ENCODE peak calls at places on chromosomes 12 and 14, in ten cellular contexts. One of them, this sample, is unnamed.

GRCh38 chr14:28952707-28953106 is 186.1 kb downstream of the FOXG1 start:
- DNase-seq in ovary: no peak
- DNase-seq in foreskin fibroblast: no peak
- DNase-seq in SK-N-SH: no peak
- DNase-seq in uterus: no peak
- DNase-seq in bronchial epithelial cell: no peak
- DNase-seq in body of pancreas: no peak
- DNase-seq in hepatocyte: no peak
- DNase-seq in upper lobe of right lung: no peak
- DNase-seq in AG10803: no peak
- DNase-seq in this sample: no peak

GRCh38 chr14:41830679-41831078 is 224.0 kb downstream of the LRFN5 start:
- DNase-seq in bronchial epithelial cell: peak; percentile 81
- DNase-seq in SK-N-SH: no peak
- DNase-seq in AG10803: peak; percentile 1
- DNase-seq in uterus: peak; percentile 13
- DNase-seq in foreskin fibroblast: peak; percentile 4
- DNase-seq in upper lobe of right lung: no peak
- DNase-seq in ovary: no peak
- DNase-seq in hepatocyte: peak; percentile 22
- DNase-seq in body of pancreas: no peak
- DNase-seq in this sample: peak; percentile 5

GRCh38 chr14:95329941-95330340 is 10.2 kb upstream of the CLMN start:
- DNase-seq in upper lobe of right lung: no peak
- DNase-seq in hepatocyte: no peak
- DNase-seq in bronchial epithelial cell: no peak
- DNase-seq in AG10803: no peak
- DNase-seq in SK-N-SH: no peak
- DNase-seq in body of pancreas: no peak
- DNase-seq in ovary: no peak
- DNase-seq in foreskin fibroblast: no peak
- DNase-seq in uterus: no peak
- DNase-seq in this sample: no peak

GRCh38 chr12:104686196-104686595 is 229.4 kb downstream of the CHST11 start:
- DNase-seq in upper lobe of right lung: no peak
- DNase-seq in ovary: no peak
- DNase-seq in hepatocyte: no peak
- DNase-seq in uterus: no peak
- DNase-seq in foreskin fibroblast: no peak
- DNase-seq in bronchial epithelial cell: peak; percentile 47
- DNase-seq in AG10803: no peak
- DNase-seq in SK-N-SH: no peak
- DNase-seq in body of pancreas: no peak
- DNase-seq in this sample: no peak

GRCh38 chr12:121753844-121754264 is 39.6 kb downstream of the RHOF start:
- DNase-seq in uterus: no peak
- DNase-seq in ovary: no peak
- DNase-seq in hepatocyte: no peak
- DNase-seq in AG10803: no peak
- DNase-seq in upper lobe of right lung: peak; percentile 83
- DNase-seq in foreskin fibroblast: no peak
- DNase-seq in body of pancreas: peak; percentile 72
- DNase-seq in bronchial epithelial cell: no peak
- DNase-seq in SK-N-SH: no peak
- DNase-seq in this sample: no peak

GRCh38 chr14:91352101-91352500 is 65.5 kb downstream of the CCDC88C start:
- DNase-seq in AG10803: peak; percentile 12
- DNase-seq in ovary: no peak
- DNase-seq in foreskin fibroblast: no peak
- DNase-seq in bronchial epithelial cell: no peak
- DNase-seq in uterus: peak; percentile 62
- DNase-seq in hepatocyte: no peak
- DNase-seq in upper lobe of right lung: peak; percentile 74
- DNase-seq in SK-N-SH: no peak
- DNase-seq in body of pancreas: no peak
- DNase-seq in this sample: no peak

GRCh38 chr12:98332626-98333025 is 182.8 kb upstream of the TMPO start:
- DNase-seq in foreskin fibroblast: no peak
- DNase-seq in hepatocyte: no peak
- DNase-seq in upper lobe of right lung: no peak
- DNase-seq in bronchial epithelial cell: no peak
- DNase-seq in ovary: no peak
- DNase-seq in AG10803: no peak
- DNase-seq in body of pancreas: no peak
- DNase-seq in uterus: no peak
- DNase-seq in SK-N-SH: no peak
- DNase-seq in this sample: no peak

GRCh38 chr12:129190827-129191226 is 337.5 kb downstream of the GLT1D1 start:
- DNase-seq in bronchial epithelial cell: no peak
- DNase-seq in body of pancreas: no peak
- DNase-seq in AG10803: no peak
- DNase-seq in upper lobe of right lung: no peak
- DNase-seq in foreskin fibroblast: no peak
- DNase-seq in ovary: no peak
- DNase-seq in uterus: no peak
- DNase-seq in hepatocyte: no peak
- DNase-seq in SK-N-SH: no peak
- DNase-seq in this sample: no peak

GRCh38 chr12:82687020-82687951 is 580 bp downstream of the TMTC2 start:
- DNase-seq in upper lobe of right lung: peak; percentile 78
- DNase-seq in SK-N-SH: no peak
- DNase-seq in hepatocyte: peak; percentile 67
- DNase-seq in body of pancreas: peak; percentile 74
- DNase-seq in ovary: peak; percentile 27
- DNase-seq in AG10803: peak; percentile 9
- DNase-seq in foreskin fibroblast: peak; percentile 8
- DNase-seq in uterus: peak; percentile 23
- DNase-seq in bronchial epithelial cell: peak; percentile 60
- DNase-seq in this sample: peak; percentile 86
- H3K4me3 ChIP-seq in upper lobe of right lung: peak overlapping the region; percentile 88
- H3K4me3 ChIP-seq in SK-N-SH: peak overlapping the region; percentile 96
- H3K4me3 ChIP-seq in hepatocyte: peak overlapping the region; percentile 79
- H3K4me3 ChIP-seq in body of pancreas: peak overlapping the region; percentile 64
- H3K4me3 ChIP-seq in ovary: peak overlapping the region; percentile 96
- H3K4me3 ChIP-seq in AG10803: peak overlapping the region; percentile 97
- H3K4me3 ChIP-seq in foreskin fibroblast: peak overlapping the region; percentile 81
- H3K4me3 ChIP-seq in uterus: peak overlapping the region; percentile 90
- H3K4me3 ChIP-seq in bronchial epithelial cell: peak overlapping the region; percentile 73
- H3K4me3 ChIP-seq in this sample: peak overlapping the region; percentile 86

GRCh38 chr14:105021656-105022275 is 883 bp upstream of the CDCA4 start:
- DNase-seq in AG10803: peak; percentile 30
- DNase-seq in ovary: peak; percentile 56
- DNase-seq in body of pancreas: peak; percentile 36
- DNase-seq in uterus: peak; percentile 54
- DNase-seq in SK-N-SH: peak; percentile 62
- DNase-seq in upper lobe of right lung: peak; percentile 75
- DNase-seq in hepatocyte: peak; percentile 73
- DNase-seq in bronchial epithelial cell: no peak
- DNase-seq in foreskin fibroblast: no peak
- DNase-seq in this sample: peak; percentile 79
- TF ChIP-seq CTCF in AG10803: no peak
- TF ChIP-seq CTCF in ovary: no peak
- TF ChIP-seq CTCF in body of pancreas: no peak
- TF ChIP-seq CTCF in uterus: no peak
- TF ChIP-seq CTCF in SK-N-SH: peak; percentile 21
- TF ChIP-seq CTCF in upper lobe of right lung: no peak
- TF ChIP-seq CTCF in hepatocyte: peak; percentile 35
- TF ChIP-seq CTCF in bronchial epithelial cell: peak; percentile 18
- TF ChIP-seq CTCF in foreskin fibroblast: no peak
- TF ChIP-seq CTCF in this sample: no peak

GRCh38 chr14:51094282-51094821 is 553 bp downstream of the TRIM9 start:
- DNase-seq in uterus: no peak
- DNase-seq in AG10803: no peak
- DNase-seq in upper lobe of right lung: peak; percentile 62
- DNase-seq in hepatocyte: peak; percentile 11
- DNase-seq in body of pancreas: peak; percentile 13
- DNase-seq in ovary: peak; percentile 24
- DNase-seq in SK-N-SH: peak; percentile 53
- DNase-seq in bronchial epithelial cell: no peak
- DNase-seq in foreskin fibroblast: no peak
- DNase-seq in this sample: peak; percentile 9

GRCh38 chr14:51094901-51095853 is at the start of gene TRIM9:
- DNase-seq in hepatocyte: peak; percentile 97
- DNase-seq in ovary: peak; percentile 96
- DNase-seq in uterus: peak; percentile 96
- DNase-seq in body of pancreas: peak; percentile 95
- DNase-seq in bronchial epithelial cell: peak; percentile 93
- DNase-seq in SK-N-SH: peak; percentile 100
- DNase-seq in foreskin fibroblast: peak; percentile 90
- DNase-seq in AG10803: peak; percentile 81
- DNase-seq in upper lobe of right lung: peak; percentile 95
- DNase-seq in this sample: peak; percentile 95

GRCh38 chr14:51092965-51093364 is 1.9 kb downstream of the TRIM9 start:
- DNase-seq in AG10803: no peak
- DNase-seq in uterus: no peak
- DNase-seq in foreskin fibroblast: no peak
- DNase-seq in ovary: no peak
- DNase-seq in bronchial epithelial cell: no peak
- DNase-seq in hepatocyte: no peak
- DNase-seq in upper lobe of right lung: no peak
- DNase-seq in body of pancreas: no peak
- DNase-seq in SK-N-SH: no peak
- DNase-seq in this sample: no peak

GRCh38 chr14:51095854-51096823 is 1.2 kb upstream of the TRIM9 start:
- DNase-seq in SK-N-SH: peak; percentile 31
- DNase-seq in ovary: peak; percentile 23
- DNase-seq in hepatocyte: peak; percentile 40
- DNase-seq in uterus: peak; percentile 61
- DNase-seq in bronchial epithelial cell: peak; percentile 67
- DNase-seq in AG10803: peak; percentile 28
- DNase-seq in upper lobe of right lung: no peak
- DNase-seq in foreskin fibroblast: peak; percentile 50
- DNase-seq in body of pancreas: peak; percentile 13
- DNase-seq in this sample: peak; percentile 22

GRCh38 chr14:51093371-51094281 is 1.3 kb downstream of the TRIM9 start:
- DNase-seq in SK-N-SH: peak; percentile 80
- DNase-seq in AG10803: no peak
- DNase-seq in upper lobe of right lung: no peak
- DNase-seq in bronchial epithelial cell: no peak
- DNase-seq in ovary: peak; percentile 20
- DNase-seq in hepatocyte: peak; percentile 32
- DNase-seq in body of pancreas: peak; percentile 38
- DNase-seq in foreskin fibroblast: no peak
- DNase-seq in uterus: peak; percentile 44
- DNase-seq in this sample: peak; percentile 70
- H3K4me3 ChIP-seq in SK-N-SH: peak overlapping the region; percentile 60
- H3K4me3 ChIP-seq in AG10803: no peak overlapping the region
- H3K4me3 ChIP-seq in upper lobe of right lung: peak overlapping the region; percentile 71
- H3K4me3 ChIP-seq in bronchial epithelial cell: peak overlapping the region; percentile 67
- H3K4me3 ChIP-seq in ovary: peak overlapping the region; percentile 71
- H3K4me3 ChIP-seq in hepatocyte: peak overlapping the region; percentile 10
- H3K4me3 ChIP-seq in body of pancreas: no peak overlapping the region
- H3K4me3 ChIP-seq in foreskin fibroblast: no peak overlapping the region
- H3K4me3 ChIP-seq in uterus: peak overlapping the region; percentile 73
- H3K4me3 ChIP-seq in this sample: no peak overlapping the region

GRCh38 chr12:56189918-56190694 is 823 bp upstream of the SMARCC2 start:
- DNase-seq in SK-N-SH: peak; percentile 77
- DNase-seq in hepatocyte: peak; percentile 92
- DNase-seq in ovary: peak; percentile 87
- DNase-seq in bronchial epithelial cell: peak; percentile 75
- DNase-seq in uterus: peak; percentile 92
- DNase-seq in body of pancreas: peak; percentile 88
- DNase-seq in AG10803: peak; percentile 75
- DNase-seq in foreskin fibroblast: peak; percentile 74
- DNase-seq in upper lobe of right lung: peak; percentile 92
- DNase-seq in this sample: peak; percentile 93
- TF ChIP-seq CTCF in SK-N-SH: no peak
- TF ChIP-seq CTCF in hepatocyte: no peak
- TF ChIP-seq CTCF in ovary: no peak
- TF ChIP-seq CTCF in bronchial epithelial cell: no peak
- TF ChIP-seq CTCF in uterus: no peak
- TF ChIP-seq CTCF in body of pancreas: no peak
- TF ChIP-seq CTCF in AG10803: no peak
- TF ChIP-seq CTCF in foreskin fibroblast: no peak
- TF ChIP-seq CTCF in upper lobe of right lung: no peak
- TF ChIP-seq CTCF in this sample: no peak

GRCh38 chr14:23544511-23545447 is 6.8 kb downstream of the ZFHX2 start:
- DNase-seq in hepatocyte: no peak
- DNase-seq in ovary: no peak
- DNase-seq in body of pancreas: no peak
- DNase-seq in upper lobe of right lung: no peak
- DNase-seq in foreskin fibroblast: no peak
- DNase-seq in uterus: no peak
- DNase-seq in AG10803: no peak
- DNase-seq in bronchial epithelial cell: no peak
- DNase-seq in SK-N-SH: no peak
- DNase-seq in this sample: peak; percentile 65
- H3K4me3 ChIP-seq in hepatocyte: no peak overlapping the region
- H3K4me3 ChIP-seq in ovary: no peak overlapping the region
- H3K4me3 ChIP-seq in body of pancreas: no peak overlapping the region
- H3K4me3 ChIP-seq in upper lobe of right lung: no peak overlapping the region
- H3K4me3 ChIP-seq in foreskin fibroblast: no peak overlapping the region
- H3K4me3 ChIP-seq in uterus: no peak overlapping the region
- H3K4me3 ChIP-seq in AG10803: no peak overlapping the region
- H3K4me3 ChIP-seq in bronchial epithelial cell: no peak overlapping the region
- H3K4me3 ChIP-seq in SK-N-SH: no peak overlapping the region
- H3K4me3 ChIP-seq in this sample: no peak overlapping the region

DNA sequence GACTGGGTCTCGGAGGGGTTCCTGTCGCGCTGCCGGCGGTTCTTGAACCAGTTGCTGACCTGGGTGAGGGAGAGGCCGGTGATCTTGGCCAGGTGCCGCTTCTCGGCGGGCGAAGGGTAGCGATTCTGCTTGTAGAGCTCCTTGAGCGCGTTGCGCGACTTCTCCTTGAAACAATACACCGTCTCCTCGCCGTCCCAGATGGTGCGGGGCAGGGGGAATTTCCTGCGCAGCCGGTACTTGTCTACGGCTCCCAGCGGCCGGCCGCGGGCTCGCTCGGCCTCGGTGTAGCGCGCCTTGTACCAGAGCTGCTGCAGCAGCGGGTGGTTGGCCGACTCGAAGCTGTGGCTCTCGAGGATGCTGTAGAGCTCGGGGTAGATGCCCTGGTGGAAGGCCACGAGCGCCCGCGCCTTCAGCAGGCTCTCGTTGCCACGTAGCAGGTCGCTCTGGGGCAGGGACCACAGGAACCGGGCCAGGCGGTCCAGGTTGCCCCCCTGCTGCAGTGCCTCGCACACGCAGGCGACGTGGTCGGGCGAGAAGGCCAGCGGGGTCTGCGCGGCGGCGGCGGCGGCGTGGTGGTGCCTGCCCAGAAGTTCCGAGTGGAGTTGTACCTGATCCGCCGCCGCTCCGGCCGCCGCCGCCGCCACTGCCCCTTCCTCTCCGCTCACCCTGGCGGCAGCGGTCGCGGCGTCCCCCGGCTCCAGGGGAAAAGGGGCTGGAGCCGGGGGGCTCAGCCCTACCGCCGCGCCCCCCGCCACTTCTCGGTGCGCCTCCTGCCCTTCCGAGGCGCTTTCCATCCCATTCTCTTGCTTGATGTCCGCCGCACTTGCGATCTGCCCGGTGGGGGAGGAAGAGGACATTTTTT is 702 bp downstream of the SIX4 start:
- DNase-seq in foreskin fibroblast: peak; percentile 42
- DNase-seq in uterus: peak; percentile 40
- DNase-seq in SK-N-SH: peak; percentile 72
- DNase-seq in ovary: peak; percentile 62
- DNase-seq in AG10803: peak; percentile 63
- DNase-seq in bronchial epithelial cell: peak; percentile 33
- DNase-seq in body of pancreas: peak; percentile 52
- DNase-seq in hepatocyte: peak; percentile 65
- DNase-seq in upper lobe of right lung: peak; percentile 75
- DNase-seq in this sample: peak; percentile 24
- TF ChIP-seq CTCF in foreskin fibroblast: no peak
- TF ChIP-seq CTCF in uterus: no peak
- TF ChIP-seq CTCF in SK-N-SH: no peak
- TF ChIP-seq CTCF in ovary: no peak
- TF ChIP-seq CTCF in AG10803: no peak
- TF ChIP-seq CTCF in bronchial epithelial cell: no peak
- TF ChIP-seq CTCF in body of pancreas: no peak
- TF ChIP-seq CTCF in hepatocyte: no peak
- TF ChIP-seq CTCF in upper lobe of right lung: no peak
- TF ChIP-seq CTCF in this sample: no peak

GRCh38 chr14:93065272-93065730 is 50.4 kb downstream of the ITPK1 start:
- DNase-seq in uterus: no peak
- DNase-seq in body of pancreas: no peak
- DNase-seq in foreskin fibroblast: no peak
- DNase-seq in SK-N-SH: no peak
- DNase-seq in hepatocyte: no peak
- DNase-seq in upper lobe of right lung: no peak
- DNase-seq in bronchial epithelial cell: no peak
- DNase-seq in ovary: no peak
- DNase-seq in AG10803: no peak
- DNase-seq in this sample: no peak
- H3K4me3 ChIP-seq in uterus: no peak overlapping the region
- H3K4me3 ChIP-seq in body of pancreas: no peak overlapping the region
- H3K4me3 ChIP-seq in foreskin fibroblast: no peak overlapping the region
- H3K4me3 ChIP-seq in SK-N-SH: no peak overlapping the region
- H3K4me3 ChIP-seq in hepatocyte: no peak overlapping the region
- H3K4me3 ChIP-seq in upper lobe of right lung: no peak overlapping the region
- H3K4me3 ChIP-seq in bronchial epithelial cell: no peak overlapping the region
- H3K4me3 ChIP-seq in ovary: no peak overlapping the region
- H3K4me3 ChIP-seq in AG10803: no peak overlapping the region
- H3K4me3 ChIP-seq in this sample: no peak overlapping the region

This sample was measured in mucosa of descending colon.